ENCODE peak calls at places on chromosomes 6 and 20, in seven cellular contexts. K is activated CD4-positive, alpha-beta memory T cell treated with anti-CD3 and anti-CD28 coated beads, Interleukin-2, amount 10 ng/mL, durations not matched to agents 7 days and 5 days; G is neural progenitor cell; S is dermis blood vessel endothelial cell; D is SK-MEL-5; R is fibroblast of the aortic adventitia; E is SHP77 treated with DMSO at 0.1 percent for 48 hours. W is an unnamed sample.

GRCh38 chr6:38806833-38807232 is 91.7 kb downstream of the DNAH8 start:
- DNase-seq in K (no peak), R (no peak), E (no peak), G (no peak), D (no peak), S (no peak), W (no peak)

GRCh38 chr6:128239146-128239545 is 281.3 kb downstream of the PTPRK start:
- DNase-seq in S (no peak), R (no peak), E (no peak), K (no peak), D (no peak), G (no peak), W (no peak)

GRCh38 chr6:28751514-28751913 is 172.3 kb downstream of the TRIM27 start:
- DNase-seq in S (no peak), R (no peak), E (no peak), D (no peak), G (no peak), K (no peak), W (no peak)

GRCh38 chr6:39938773-39939381 is 4.6 kb upstream of the MOCS1 start:
- DNase-seq in E (no peak), S (no peak), G (no peak), R (no peak), K (no peak), D (no peak), W (peak)

GRCh38 chr6:144296973-144297372 is 11.8 kb downstream of the UTRN start:
- DNase-seq in R (peak), G (no peak), E (no peak), D (no peak), S (no peak), K (no peak), W (no peak)

GRCh38 chr20:25223765-25224720 is 23.8 kb upstream of the PYGB start:
- DNase-seq in S (no peak), R (no peak), K (no peak), G (no peak), E (no peak), D (no peak), W (no peak)

GRCh38 chr6:107744927-107745326 is 79.2 kb downstream of the SCML4 start:
- DNase-seq in S (no peak), R (no peak), E (no peak), D (no peak), G (no peak), K (no peak), W (no peak)

GRCh38 chr20:32018269-32019155 is 8.3 kb downstream of the CCM2L start:
- DNase-seq in R (no peak), G (peak), E (peak), K (peak), S (peak), D (peak), W (peak)

GRCh38 chr6:111219785-111220184 is 132.5 kb downstream of the SLC16A10 start:
- DNase-seq in K (no peak), D (no peak), R (no peak), E (no peak), S (no peak), G (no peak), W (no peak)

GRCh38 chr20:8067082-8067481 is 47.5 kb upstream of the TMX4 start:
- DNase-seq in E (no peak), R (no peak), G (no peak), D (no peak), S (no peak), K (no peak), W (no peak)

GRCh38 chr6:130676077-130676772 is 151.0 kb upstream of the SMLR1 start:
- DNase-seq in E (peak), D (no peak), R (peak), S (no peak), K (no peak), G (peak), W (peak)

GRCh38 chr6:31336872-31337496 is 20.0 kb downstream of the HLA-B start:
- DNase-seq in E (no peak), K (no peak), R (no peak), G (no peak), S (peak), D (no peak), W (no peak)

GRCh38 chr20:41017448-41018042 is 11.1 kb upstream of the TOP1 start:
- DNase-seq in S (no peak), K (no peak), R (no peak), D (no peak), G (no peak), E (no peak), W (no peak)

GRCh38 chr6:3522561-3523287 is 65.9 kb upstream of the SLC22A23 start:
- DNase-seq in D (no peak), S (no peak), E (no peak), G (no peak), K (no peak), R (peak), W (no peak)

GRCh38 chr6:43972179-43972914 is 154.9 kb downstream of the MRPL14 start:
- DNase-seq in G (no peak), E (no peak), D (no peak), S (no peak), R (peak), K (peak), W (no peak)

GRCh38 chr20:17179840-17180239 is 47.0 kb upstream of the PCSK2 start:
- DNase-seq in K (no peak), G (no peak), E (peak), S (no peak), D (no peak), R (no peak), W (no peak)

GRCh38 chr6:107561325-107561724 is 71.4 kb downstream of the SOBP start:
- DNase-seq in K (no peak), D (no peak), R (peak), G (peak), E (no peak), S (no peak), W (no peak)

GRCh38 chr6:139508023-139508422 is 133.6 kb upstream of the CITED2 start:
- DNase-seq in K (no peak), S (peak), R (peak), E (no peak), D (peak), G (no peak), W (no peak)

W was measured in A673.